ENCODE peak calls at places on chromosomes 11 and 22, in four cellular contexts. H is HAP-1; V is CD4-positive, alpha-beta memory T cell; N is right lobe of liver. I is an unnamed sample.

GRCh38 chr22:26502688-26503561 is 9.3 kb downstream of the TFIP11 start:
- DNase-seq in H (peak; percentile 53), V (peak; percentile 68), N (peak; percentile 51), I (no peak)

GRCh38 chr11:19380375-19380774 is 139.6 kb upstream of the E2F8 start:
- DNase-seq in H (no peak), V (no peak), N (no peak), I (no peak)

GRCh38 chr11:22922672-22923071 is 62.4 kb upstream of the CCDC179 start:
- DNase-seq in H (no peak), V (no peak), N (no peak), I (no peak)

GRCh38 chr22:31122532-31123291 is at the start of gene INPP5J:
- DNase-seq in H (peak; percentile 76), V (no peak), N (no peak), I (no peak)

GRCh38 chr22:44914026-44914721 is 95.6 kb downstream of the PHF21B start:
- DNase-seq in H (no peak), V (no peak), N (no peak), I (no peak)

GRCh38 chr11:85620243-85620642 is 6.9 kb downstream of the DLG2 start:
- DNase-seq in H (no peak), V (no peak), N (no peak), I (no peak)

GRCh38 chr22:43378011-43378704 is 33.7 kb upstream of the MPPED1 start:
- DNase-seq in H (no peak), V (no peak), N (peak; percentile 48), I (no peak)

GRCh38 chr11:103433380-103433779 is 324.2 kb downstream of the DYNC2H1 start:
- DNase-seq in H (no peak), V (no peak), N (no peak), I (no peak)

GRCh38 chr11:31069447-31070205 is 299.9 kb downstream of the DCDC1 start:
- DNase-seq in H (no peak), V (no peak), N (no peak), I (no peak)

GRCh38 chr22:28951969-28952521 is 68.7 kb downstream of the ZNRF3 start:
- DNase-seq in H (peak; percentile 88), V (no peak), N (no peak), I (no peak)

GRCh38 chr11:128720522-128720985 is 26.7 kb downstream of the FLI1 start:
- DNase-seq in H (peak; percentile 18), V (peak; percentile 59), N (peak; percentile 35), I (no peak)

GRCh38 chr11:110308071-110308470 is 11.7 kb upstream of the RDX start:
- DNase-seq in H (no peak), V (no peak), N (no peak), I (no peak)

GRCh38 chr22:30606455-30607299 is at the start of gene TCN2:
- DNase-seq in H (peak; percentile 82), V (peak; percentile 13), N (peak; percentile 73), I (peak; percentile 87)

GRCh38 chr11:86064236-86064803 is 4.6 kb downstream of the PICALM start:
- DNase-seq in H (no peak), V (no peak), N (no peak), I (no peak)

GRCh38 chr11:45960387-45961110 is 38.1 kb downstream of the LARGE2 start:
- DNase-seq in H (no peak), V (no peak), N (no peak), I (no peak)

GRCh38 chr11:110373061-110373702 is 56.6 kb upstream of the FDX1 start:
- DNase-seq in H (no peak), V (no peak), N (no peak), I (no peak)

GRCh38 chr11:65640483-65641207 is 2.7 kb downstream of the SIPA1 start:
- DNase-seq in H (no peak), V (peak; percentile 40), N (peak; percentile 66), I (peak; percentile 79)
- H3K4me1 ChIP-seq in H (peaks cover 6% of the 10 kb centered on the region), V (peaks cover 72% of the 10 kb centered on the region), N (peaks cover 7% of the 10 kb centered on the region), I (peaks cover 62% of the 10 kb centered on the region)

DNA sequence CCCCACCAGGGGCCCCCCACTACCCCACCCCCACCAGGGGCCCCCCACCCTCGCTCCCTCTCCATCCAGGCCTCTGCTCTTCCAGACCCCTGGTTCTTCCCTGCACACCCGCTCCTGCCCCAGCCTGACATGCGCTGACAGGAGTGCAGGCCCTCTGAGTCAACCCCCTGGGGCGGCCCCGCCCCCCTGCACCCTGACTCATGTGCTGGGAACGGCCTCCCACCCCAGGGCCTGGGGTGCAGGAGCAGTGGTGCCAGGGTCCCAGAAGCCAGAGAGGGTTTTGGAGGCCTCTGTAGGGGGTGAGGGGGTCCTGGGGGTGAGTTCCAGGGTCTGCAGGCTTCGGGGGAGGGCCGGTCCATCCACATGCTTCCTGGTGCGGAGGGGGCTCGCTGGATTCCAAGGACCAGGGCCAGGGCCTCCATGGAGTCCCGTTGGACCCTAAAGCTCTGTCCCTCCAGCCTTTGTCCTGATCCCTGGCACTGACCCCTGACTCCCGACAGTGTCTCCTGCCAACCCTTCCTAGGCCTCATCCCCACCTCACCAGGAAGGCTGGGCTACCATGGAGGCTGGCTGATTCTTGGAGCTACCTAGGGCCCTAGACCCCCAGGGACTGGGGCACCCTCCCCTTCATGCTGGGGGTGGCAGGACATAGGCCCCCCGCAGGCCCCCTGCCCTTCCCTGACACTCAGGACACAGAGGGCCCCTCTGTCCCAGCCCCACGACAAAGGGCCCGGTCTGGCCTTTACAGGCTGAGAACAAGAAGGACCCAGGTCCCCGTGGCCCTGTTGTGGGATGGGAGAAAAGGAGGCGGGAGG is 583 bp upstream of the PKP3 start:
- DNase-seq in H (no peak), V (no peak), N (no peak), I (no peak)
- H3K4me1 ChIP-seq in H (no peaks in the 10 kb centered on the region), V (peaks cover 4% of the 10 kb centered on the region), N (no peaks in the 10 kb centered on the region), I (no peaks in the 10 kb centered on the region)

DNA sequence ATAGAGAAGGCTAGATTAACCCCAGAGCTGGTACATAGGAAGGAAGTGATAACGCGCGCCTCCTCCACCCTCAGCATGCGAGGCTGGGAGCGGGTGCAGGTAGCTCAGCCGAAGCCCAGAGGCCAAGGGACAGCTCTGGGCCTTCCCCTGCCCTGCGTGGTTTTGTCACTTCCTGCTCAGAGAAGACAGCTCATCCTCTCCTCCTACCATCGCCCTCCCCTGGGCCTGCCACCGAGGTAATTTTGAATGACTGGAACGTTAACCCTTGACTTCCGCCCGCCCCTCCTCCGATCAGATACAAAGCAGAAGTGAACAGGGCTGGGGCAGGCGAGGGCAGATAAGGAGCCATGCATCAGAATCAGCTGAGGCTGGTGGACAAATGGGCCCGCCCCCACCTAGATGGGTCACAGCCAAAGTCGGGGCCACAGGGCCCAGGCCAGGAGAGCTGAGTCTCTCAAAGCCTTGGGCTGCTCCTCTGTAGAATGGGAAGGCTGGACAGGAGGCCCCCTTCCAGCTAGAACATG is 1.6 kb downstream of the RAC2 start:
- DNase-seq in H (no peak), V (peak; percentile 93), N (peak; percentile 64), I (peak; percentile 87)
- H3K4me1 ChIP-seq in H (no peaks in the 10 kb centered on the region), V (peaks cover 64% of the 10 kb centered on the region), N (no peaks in the 10 kb centered on the region), I (no peaks in the 10 kb centered on the region)

GRCh38 chr11:117822031-117822521 is 2.5 kb downstream of the FXYD2 start:
- DNase-seq in H (peak; percentile 74), V (peak; percentile 43), N (no peak), I (peak; percentile 87)

GRCh38 chr11:117824571-117825537 is at the start of gene FXYD2:
- DNase-seq in H (peak; percentile 4), V (no peak), N (no peak), I (no peak)

GRCh38 chr11:117823941-117824420 is 563 bp downstream of the FXYD2 start:
- DNase-seq in H (peak; percentile 3), V (no peak), N (peak; percentile 54), I (no peak)

GRCh38 chr11:117822522-117823033 is 2.0 kb downstream of the FXYD2 start:
- DNase-seq in H (no peak), V (no peak), N (no peak), I (no peak)

DNA sequence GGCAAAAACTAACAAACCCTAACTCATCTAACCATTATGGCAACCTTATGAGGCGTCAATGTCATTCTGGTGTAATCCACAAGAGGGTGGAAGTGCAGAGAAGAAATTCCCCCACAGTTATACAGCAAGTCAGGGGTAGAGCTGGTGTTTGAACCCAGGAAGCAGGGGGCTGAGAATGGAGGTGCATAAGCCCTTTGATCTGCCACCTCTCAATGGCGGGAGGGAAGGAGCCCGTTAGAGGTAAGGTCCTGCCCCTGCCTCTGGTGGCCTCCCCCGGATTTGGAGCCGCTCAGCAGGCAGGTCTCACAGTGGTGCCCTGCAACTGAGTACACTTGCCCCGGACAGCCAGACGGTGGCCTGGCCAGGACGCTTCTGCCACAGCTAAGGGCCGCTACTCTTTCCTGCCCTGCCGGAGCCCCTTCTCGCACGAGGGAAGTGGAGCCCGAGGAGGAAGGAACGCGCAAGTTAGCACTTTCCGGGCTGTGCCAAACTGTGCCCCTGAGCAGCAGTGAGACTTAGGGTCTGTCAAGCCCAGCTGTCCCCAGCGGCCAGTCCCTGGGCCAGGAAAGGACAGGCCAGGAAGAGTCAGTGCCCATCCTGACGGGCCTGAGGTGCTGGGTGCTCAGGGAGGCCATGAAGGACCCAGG is 1.1 kb downstream of the FXYD2 start:
- DNase-seq in H (no peak), V (peak; percentile 35), N (no peak), I (peak; percentile 83)
- H3K4me1 ChIP-seq in H (no peaks in the 10 kb centered on the region), V (peaks cover 38% of the 10 kb centered on the region), N (no peaks in the 10 kb centered on the region), I (peaks cover 65% of the 10 kb centered on the region)

DNA sequence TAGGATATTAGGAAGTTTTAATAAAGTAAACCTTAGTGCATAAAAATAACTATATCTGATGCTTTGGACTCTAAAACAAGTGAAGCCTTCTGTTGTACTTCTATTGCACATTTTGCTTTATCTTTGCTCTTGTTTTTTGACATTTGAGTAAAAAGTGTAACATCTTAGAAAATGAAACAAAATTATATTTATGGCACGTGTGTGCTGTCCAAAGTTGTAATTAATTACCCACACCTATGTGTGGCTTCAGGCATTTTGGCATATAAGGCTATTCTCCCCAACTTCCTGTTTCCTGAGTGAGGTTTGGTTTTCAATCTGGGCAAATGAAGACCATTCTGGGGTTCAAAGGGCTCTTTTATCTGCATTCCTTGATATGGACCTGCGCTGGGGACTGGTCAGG is at the start of gene OOSP1:
- DNase-seq in H (no peak), V (no peak), N (no peak), I (no peak)
- H3K4me1 ChIP-seq in H (no peaks in the 10 kb centered on the region), V (no peaks in the 10 kb centered on the region), N (no peaks in the 10 kb centered on the region), I (no peaks in the 10 kb centered on the region)

DNA sequence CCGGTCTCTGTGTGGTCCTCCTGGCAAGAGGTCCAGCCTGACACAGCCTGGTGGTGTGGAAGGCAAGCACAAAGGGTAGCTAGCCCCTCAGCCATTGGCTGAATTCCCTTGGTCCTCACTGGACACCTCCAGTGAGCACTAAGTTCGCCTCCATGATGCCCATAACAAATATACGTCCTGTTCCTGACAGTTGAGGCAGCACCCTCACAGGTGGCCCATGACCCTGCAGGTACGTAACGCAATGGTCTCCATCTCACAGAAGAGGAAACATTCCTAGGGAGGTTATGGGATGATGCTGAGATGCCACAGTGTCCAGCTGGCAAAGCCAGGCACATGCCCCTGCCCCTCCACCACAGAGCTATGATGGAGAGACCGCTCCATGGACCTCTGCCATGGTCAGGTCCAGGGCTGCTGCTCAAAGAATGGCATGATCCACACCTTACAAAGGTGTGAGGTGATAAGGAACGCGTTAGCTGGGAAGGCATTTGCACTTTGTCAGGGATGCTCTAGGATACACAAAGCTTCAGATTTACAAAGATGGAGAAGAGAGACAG is 1.4 kb upstream of the GNAZ start:
- DNase-seq in H (no peak), V (no peak), N (peak; percentile 9), I (peak; percentile 15)
- H3K4me1 ChIP-seq in H (peaks cover 16% of the 10 kb centered on the region), V (peaks cover 11% of the 10 kb centered on the region), N (no peaks in the 10 kb centered on the region), I (peaks cover 18% of the 10 kb centered on the region)